ENCODE peak calls at places on chromosome 17, in seven cellular contexts. One of them, this sample, is unnamed.
A peak's percentile ranks its signal among the peaks of the same experiment; 100 is the strongest.

GRCh38 chr17:59002848-59003247 is 103.8 kb downstream of the TRIM37 start:
- DNase-seq in astrocyte of the spinal cord: no peak
- DNase-seq in AG10803: peak; percentile 18
- DNase-seq in HFF-Myc: no peak
- DNase-seq in AG04450: no peak
- DNase-seq in cardiac muscle cell: no peak
- DNase-seq in PC-3: no peak
- DNase-seq in this sample: no peak

GRCh38 chr17:59501690-59502089 is 63.7 kb upstream of the DHX40 start:
- DNase-seq in astrocyte of the spinal cord: no peak
- DNase-seq in AG10803: no peak
- DNase-seq in HFF-Myc: no peak
- DNase-seq in AG04450: no peak
- DNase-seq in cardiac muscle cell: no peak
- DNase-seq in PC-3: no peak
- DNase-seq in this sample: no peak

GRCh38 chr17:28447396-28447760 is 26.1 kb upstream of the SLC13A2 start:
- DNase-seq in astrocyte of the spinal cord: no peak
- DNase-seq in AG10803: no peak
- DNase-seq in HFF-Myc: no peak
- DNase-seq in AG04450: no peak
- DNase-seq in cardiac muscle cell: no peak
- DNase-seq in PC-3: no peak
- DNase-seq in this sample: no peak

GRCh38 chr17:46874906-46875305 is 23.5 kb downstream of the WNT9B start:
- DNase-seq in astrocyte of the spinal cord: no peak
- DNase-seq in AG10803: no peak
- DNase-seq in HFF-Myc: no peak
- DNase-seq in AG04450: no peak
- DNase-seq in cardiac muscle cell: no peak
- DNase-seq in PC-3: no peak
- DNase-seq in this sample: no peak

GRCh38 chr17:37188157-37188556 is 187.6 kb upstream of the C17orf78 start:
- DNase-seq in astrocyte of the spinal cord: no peak
- DNase-seq in AG10803: no peak
- DNase-seq in HFF-Myc: no peak
- DNase-seq in AG04450: no peak
- DNase-seq in cardiac muscle cell: no peak
- DNase-seq in PC-3: no peak
- DNase-seq in this sample: no peak

GRCh38 chr17:10266477-10266876 is 68.1 kb upstream of the GAS7 start:
- DNase-seq in astrocyte of the spinal cord: no peak
- DNase-seq in AG10803: peak; percentile 28
- DNase-seq in HFF-Myc: no peak
- DNase-seq in AG04450: no peak
- DNase-seq in cardiac muscle cell: no peak
- DNase-seq in PC-3: no peak
- DNase-seq in this sample: no peak

GRCh38 chr17:53719229-53719628 is 103.5 kb upstream of the KIF2B start:
- DNase-seq in astrocyte of the spinal cord: peak; percentile 9
- DNase-seq in AG10803: no peak
- DNase-seq in HFF-Myc: no peak
- DNase-seq in AG04450: no peak
- DNase-seq in cardiac muscle cell: peak; percentile 1
- DNase-seq in PC-3: no peak
- DNase-seq in this sample: no peak

GRCh38 chr17:57733085-57733484 is 12.0 kb downstream of the CCDC182 start:
- DNase-seq in astrocyte of the spinal cord: no peak
- DNase-seq in AG10803: no peak
- DNase-seq in HFF-Myc: no peak
- DNase-seq in AG04450: no peak
- DNase-seq in cardiac muscle cell: no peak
- DNase-seq in PC-3: no peak
- DNase-seq in this sample: no peak

GRCh38 chr17:43880420-43880991 is 26.8 kb downstream of the MPP2 start:
- DNase-seq in astrocyte of the spinal cord: peak; percentile 9
- DNase-seq in AG10803: peak; percentile 3
- DNase-seq in HFF-Myc: no peak
- DNase-seq in AG04450: no peak
- DNase-seq in cardiac muscle cell: peak; percentile 13
- DNase-seq in PC-3: peak; percentile 72
- DNase-seq in this sample: no peak

GRCh38 chr17:8041249-8041928 is 2.5 kb downstream of the ALOX15B start:
- DNase-seq in astrocyte of the spinal cord: peak; percentile 77
- DNase-seq in AG10803: peak; percentile 75
- DNase-seq in HFF-Myc: no peak
- DNase-seq in AG04450: peak; percentile 29
- DNase-seq in cardiac muscle cell: peak; percentile 96
- DNase-seq in PC-3: peak; percentile 72
- DNase-seq in this sample: peak; percentile 35

GRCh38 chr17:17021194-17021863 is 20.9 kb upstream of the MPRIP start:
- DNase-seq in astrocyte of the spinal cord: no peak
- DNase-seq in AG10803: peak; percentile 46
- DNase-seq in HFF-Myc: no peak
- DNase-seq in AG04450: no peak
- DNase-seq in cardiac muscle cell: peak; percentile 63
- DNase-seq in PC-3: no peak
- DNase-seq in this sample: no peak

GRCh38 chr17:61479493-61480413 is 27.5 kb downstream of the TBX4 start:
- DNase-seq in astrocyte of the spinal cord: no peak
- DNase-seq in AG10803: no peak
- DNase-seq in HFF-Myc: no peak
- DNase-seq in AG04450: no peak
- DNase-seq in cardiac muscle cell: no peak
- DNase-seq in PC-3: no peak
- DNase-seq in this sample: no peak

GRCh38 chr17:18382441-18383078 is 5.0 kb downstream of the EVPLL start:
- DNase-seq in astrocyte of the spinal cord: no peak
- DNase-seq in AG10803: no peak
- DNase-seq in HFF-Myc: no peak
- DNase-seq in AG04450: no peak
- DNase-seq in cardiac muscle cell: no peak
- DNase-seq in PC-3: no peak
- DNase-seq in this sample: no peak

GRCh38 chr17:79799538-79800324 is 2.9 kb upstream of the CBX8 start:
- DNase-seq in astrocyte of the spinal cord: no peak
- DNase-seq in AG10803: no peak
- DNase-seq in HFF-Myc: no peak
- DNase-seq in AG04450: no peak
- DNase-seq in cardiac muscle cell: no peak
- DNase-seq in PC-3: no peak
- DNase-seq in this sample: no peak

GRCh38 chr17:73118876-73119485 is 26.5 kb upstream of the SLC39A11 start:
- DNase-seq in astrocyte of the spinal cord: no peak
- DNase-seq in AG10803: no peak
- DNase-seq in HFF-Myc: no peak
- DNase-seq in AG04450: no peak
- DNase-seq in cardiac muscle cell: no peak
- DNase-seq in PC-3: no peak
- DNase-seq in this sample: no peak

GRCh38 chr17:78214706-78215061 is 631 bp downstream of the BIRC5 start:
- DNase-seq in astrocyte of the spinal cord: no peak
- DNase-seq in AG10803: no peak
- DNase-seq in HFF-Myc: no peak
- DNase-seq in AG04450: no peak
- DNase-seq in cardiac muscle cell: no peak
- DNase-seq in PC-3: no peak
- DNase-seq in this sample: no peak

GRCh38 chr17:52419256-52419655 is 260.7 kb upstream of the CA10 start:
- DNase-seq in astrocyte of the spinal cord: peak; percentile 2
- DNase-seq in AG10803: no peak
- DNase-seq in HFF-Myc: no peak
- DNase-seq in AG04450: no peak
- DNase-seq in cardiac muscle cell: no peak
- DNase-seq in PC-3: peak; percentile 70
- DNase-seq in this sample: no peak

DNA sequence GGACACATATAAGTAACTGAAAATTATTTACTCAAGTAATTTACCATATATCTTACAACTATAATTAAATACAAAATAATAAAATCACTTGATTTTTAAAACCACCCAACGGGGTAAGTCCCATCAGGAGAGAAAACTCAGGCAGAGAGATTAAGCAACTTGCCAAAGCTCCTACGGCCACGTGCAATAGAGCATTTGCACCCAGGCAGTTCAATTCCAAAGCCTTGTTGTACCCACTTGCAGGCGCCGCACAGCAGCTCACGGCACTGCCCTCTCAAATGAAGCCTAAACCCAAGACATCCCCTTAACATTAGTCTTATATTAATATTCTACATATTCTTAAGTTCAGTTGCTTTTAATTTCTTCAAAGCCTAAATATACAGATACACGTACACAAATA is 75.7 kb downstream of the SPAG9 start:
- DNase-seq in astrocyte of the spinal cord: peak; percentile 14
- DNase-seq in AG10803: no peak
- DNase-seq in HFF-Myc: no peak
- DNase-seq in AG04450: no peak
- DNase-seq in cardiac muscle cell: peak; percentile 27
- DNase-seq in PC-3: no peak
- DNase-seq in this sample: no peak
- H3K4me3 ChIP-seq in astrocyte of the spinal cord: peak overlapping the region; percentile 16
- H3K4me3 ChIP-seq in AG10803: no peak overlapping the region
- H3K4me3 ChIP-seq in HFF-Myc: no peak overlapping the region
- H3K4me3 ChIP-seq in AG04450: no peak overlapping the region
- H3K4me3 ChIP-seq in cardiac muscle cell: no peak overlapping the region
- H3K4me3 ChIP-seq in PC-3: no peak overlapping the region
- H3K4me3 ChIP-seq in this sample: peak overlapping the region; percentile 48

GRCh38 chr17:29870836-29871430 is 59.1 kb downstream of the SSH2 start:
- DNase-seq in astrocyte of the spinal cord: no peak
- DNase-seq in AG10803: peak; percentile 41
- DNase-seq in HFF-Myc: no peak
- DNase-seq in AG04450: no peak
- DNase-seq in cardiac muscle cell: no peak
- DNase-seq in PC-3: no peak
- DNase-seq in this sample: no peak
- TF ChIP-seq CTCF in astrocyte of the spinal cord: no peak
- TF ChIP-seq CTCF in AG10803: no peak
- TF ChIP-seq CTCF in HFF-Myc: no peak
- TF ChIP-seq CTCF in AG04450: no peak
- TF ChIP-seq CTCF in cardiac muscle cell: no peak
- TF ChIP-seq CTCF in PC-3: no peak
- TF ChIP-seq CTCF in this sample: no peak

GRCh38 chr17:55768946-55769624 is 18.2 kb downstream of the PCTP start:
- DNase-seq in astrocyte of the spinal cord: no peak
- DNase-seq in AG10803: peak; percentile 65
- DNase-seq in HFF-Myc: no peak
- DNase-seq in AG04450: no peak
- DNase-seq in cardiac muscle cell: peak; percentile 24
- DNase-seq in PC-3: no peak
- DNase-seq in this sample: no peak

GRCh38 chr17:55769625-55770000 is 18.8 kb downstream of the PCTP start:
- DNase-seq in astrocyte of the spinal cord: peak; percentile 47
- DNase-seq in AG10803: peak; percentile 85
- DNase-seq in HFF-Myc: no peak
- DNase-seq in AG04450: peak; percentile 41
- DNase-seq in cardiac muscle cell: peak; percentile 83
- DNase-seq in PC-3: peak; percentile 87
- DNase-seq in this sample: no peak

GRCh38 chr17:55773671-55774070 is 22.8 kb downstream of the PCTP start:
- DNase-seq in astrocyte of the spinal cord: no peak
- DNase-seq in AG10803: no peak
- DNase-seq in HFF-Myc: no peak
- DNase-seq in AG04450: no peak
- DNase-seq in cardiac muscle cell: no peak
- DNase-seq in PC-3: no peak
- DNase-seq in this sample: no peak

GRCh38 chr17:55772086-55772485 is 21.2 kb downstream of the PCTP start:
- DNase-seq in astrocyte of the spinal cord: no peak
- DNase-seq in AG10803: no peak
- DNase-seq in HFF-Myc: no peak
- DNase-seq in AG04450: no peak
- DNase-seq in cardiac muscle cell: no peak
- DNase-seq in PC-3: no peak
- DNase-seq in this sample: no peak

DNA sequence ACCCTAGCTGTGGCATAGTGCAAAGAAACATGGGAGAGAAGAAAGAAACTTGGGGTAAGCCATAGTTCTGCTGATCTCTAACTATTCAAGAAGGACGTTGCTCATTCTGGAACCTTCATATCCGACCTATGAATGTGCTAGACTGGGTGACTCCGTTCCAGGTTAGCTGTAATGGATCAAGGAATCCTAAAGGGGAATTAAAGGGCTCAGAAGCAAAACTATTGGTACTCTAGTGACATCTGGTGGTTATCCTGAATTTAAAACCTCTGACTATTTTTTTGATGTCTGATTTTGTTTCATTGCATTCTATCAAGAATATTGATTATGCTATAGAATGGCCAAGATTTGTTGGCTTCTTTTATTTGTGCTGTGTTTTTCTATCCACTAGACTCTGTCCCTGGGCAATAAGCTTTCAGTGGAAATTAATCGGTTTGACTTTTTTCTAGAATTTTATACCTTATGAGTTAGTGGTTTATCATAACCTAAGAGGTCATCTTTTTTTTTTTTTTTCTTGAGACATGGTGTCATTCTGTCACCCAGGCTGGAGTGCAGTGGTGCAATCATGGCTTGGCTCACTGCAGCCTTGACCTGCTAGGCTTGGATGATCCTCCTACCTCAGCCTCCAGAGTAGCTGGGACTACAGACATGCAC is 19.5 kb downstream of the PCTP start:
- DNase-seq in astrocyte of the spinal cord: peak; percentile 62
- DNase-seq in AG10803: peak; percentile 72
- DNase-seq in HFF-Myc: no peak
- DNase-seq in AG04450: peak; percentile 29
- DNase-seq in cardiac muscle cell: peak; percentile 83
- DNase-seq in PC-3: peak; percentile 86
- DNase-seq in this sample: peak; percentile 45
- H3K4me3 ChIP-seq in astrocyte of the spinal cord: no peak overlapping the region
- H3K4me3 ChIP-seq in AG10803: no peak overlapping the region
- H3K4me3 ChIP-seq in HFF-Myc: no peak overlapping the region
- H3K4me3 ChIP-seq in AG04450: no peak overlapping the region
- H3K4me3 ChIP-seq in cardiac muscle cell: no peak overlapping the region
- H3K4me3 ChIP-seq in PC-3: no peak overlapping the region
- H3K4me3 ChIP-seq in this sample: no peak overlapping the region

GRCh38 chr17:1629647-1630310 is 1.1 kb upstream of the SLC43A2 start:
- DNase-seq in astrocyte of the spinal cord: no peak
- DNase-seq in AG10803: peak; percentile 52
- DNase-seq in HFF-Myc: no peak
- DNase-seq in AG04450: no peak
- DNase-seq in cardiac muscle cell: peak; percentile 48
- DNase-seq in PC-3: peak; percentile 61
- DNase-seq in this sample: no peak

GRCh38 chr17:1630662-1631061 is 2.0 kb upstream of the SLC43A2 start:
- DNase-seq in astrocyte of the spinal cord: no peak
- DNase-seq in AG10803: no peak
- DNase-seq in HFF-Myc: no peak
- DNase-seq in AG04450: no peak
- DNase-seq in cardiac muscle cell: no peak
- DNase-seq in PC-3: no peak
- DNase-seq in this sample: no peak

GRCh38 chr17:1627219-1627986 is 1.2 kb downstream of the SLC43A2 start:
- DNase-seq in astrocyte of the spinal cord: no peak
- DNase-seq in AG10803: no peak
- DNase-seq in HFF-Myc: no peak
- DNase-seq in AG04450: no peak
- DNase-seq in cardiac muscle cell: no peak
- DNase-seq in PC-3: no peak
- DNase-seq in this sample: no peak

GRCh38 chr17:1627987-1628855 is at the start of gene SLC43A2:
- DNase-seq in astrocyte of the spinal cord: peak; percentile 80
- DNase-seq in AG10803: peak; percentile 70
- DNase-seq in HFF-Myc: no peak
- DNase-seq in AG04450: no peak
- DNase-seq in cardiac muscle cell: peak; percentile 82
- DNase-seq in PC-3: peak; percentile 69
- DNase-seq in this sample: peak; percentile 44

GRCh38 chr17:1628856-1629646 is 417 bp upstream of the SLC43A2 start:
- DNase-seq in astrocyte of the spinal cord: peak; percentile 96
- DNase-seq in AG10803: peak; percentile 93
- DNase-seq in HFF-Myc: peak; percentile 62
- DNase-seq in AG04450: peak; percentile 70
- DNase-seq in cardiac muscle cell: peak; percentile 95
- DNase-seq in PC-3: peak; percentile 81
- DNase-seq in this sample: peak; percentile 81
- TF ChIP-seq CTCF in astrocyte of the spinal cord: peak; percentile 19
- TF ChIP-seq CTCF in AG10803: no peak
- TF ChIP-seq CTCF in HFF-Myc: peak; percentile 10
- TF ChIP-seq CTCF in AG04450: no peak
- TF ChIP-seq CTCF in cardiac muscle cell: no peak
- TF ChIP-seq CTCF in PC-3: peak; percentile 28
- TF ChIP-seq CTCF in this sample: no peak